ENCODE peak calls at places on chromosomes 7 and 10, in seven cellular contexts. One of them, this sample, is unnamed.

GRCh38 chr10:100303724-100304319 is 17.3 kb upstream of the BLOC1S2 start:
- DNase-seq in H1: no peak
- DNase-seq in neuronal stem cell: no peak
- DNase-seq in mesenchymal stem cell: peak
- DNase-seq in IMR-90: peak
- DNase-seq in trophoblast cell: peak
- DNase-seq in mesendoderm: peak
- DNase-seq in this sample: no peak

GRCh38 chr10:51399840-51400239 is 299.6 kb downstream of the CSTF2T start:
- DNase-seq in H1: no peak
- DNase-seq in IMR-90: no peak
- DNase-seq in neuronal stem cell: no peak
- DNase-seq in trophoblast cell: no peak
- DNase-seq in mesendoderm: no peak
- DNase-seq in mesenchymal stem cell: no peak
- DNase-seq in this sample: no peak

GRCh38 chr7:122203814-122204213 is 59.8 kb upstream of the AASS start:
- DNase-seq in mesendoderm: no peak
- DNase-seq in neuronal stem cell: no peak
- DNase-seq in mesenchymal stem cell: no peak
- DNase-seq in trophoblast cell: no peak
- DNase-seq in IMR-90: no peak
- DNase-seq in H1: no peak
- DNase-seq in this sample: no peak

GRCh38 chr10:4136121-4136520 is 351.1 kb upstream of the KLF6 start:
- DNase-seq in mesenchymal stem cell: no peak
- DNase-seq in H1: no peak
- DNase-seq in neuronal stem cell: no peak
- DNase-seq in trophoblast cell: no peak
- DNase-seq in mesendoderm: no peak
- DNase-seq in IMR-90: no peak
- DNase-seq in this sample: no peak

GRCh38 chr7:74420006-74420405 is 33.7 kb upstream of the GTF2IRD1 start:
- DNase-seq in IMR-90: no peak
- DNase-seq in mesendoderm: no peak
- DNase-seq in trophoblast cell: no peak
- DNase-seq in H1: no peak
- DNase-seq in neuronal stem cell: no peak
- DNase-seq in mesenchymal stem cell: no peak
- DNase-seq in this sample: no peak

GRCh38 chr10:71236822-71237682 is 24.7 kb downstream of the UNC5B start:
- DNase-seq in mesendoderm: no peak
- DNase-seq in mesenchymal stem cell: no peak
- DNase-seq in H1: no peak
- DNase-seq in trophoblast cell: no peak
- DNase-seq in neuronal stem cell: no peak
- DNase-seq in IMR-90: no peak
- DNase-seq in this sample: no peak

GRCh38 chr7:81767883-81768282 is 2.0 kb downstream of the HGF start:
- DNase-seq in neuronal stem cell: no peak
- DNase-seq in trophoblast cell: no peak
- DNase-seq in mesendoderm: no peak
- DNase-seq in mesenchymal stem cell: no peak
- DNase-seq in H1: no peak
- DNase-seq in IMR-90: peak
- DNase-seq in this sample: no peak

GRCh38 chr10:78831001-78831400 is 237.8 kb upstream of the ZMIZ1 start:
- DNase-seq in neuronal stem cell: no peak
- DNase-seq in mesendoderm: no peak
- DNase-seq in IMR-90: no peak
- DNase-seq in H1: no peak
- DNase-seq in trophoblast cell: no peak
- DNase-seq in mesenchymal stem cell: peak
- DNase-seq in this sample: no peak

GRCh38 chr7:55966851-55967250 is 2.5 kb downstream of the NIPSNAP2 start:
- DNase-seq in mesendoderm: peak
- DNase-seq in IMR-90: no peak
- DNase-seq in neuronal stem cell: no peak
- DNase-seq in mesenchymal stem cell: peak
- DNase-seq in trophoblast cell: peak
- DNase-seq in H1: no peak
- DNase-seq in this sample: no peak

GRCh38 chr10:101087376-101087775 is 25.6 kb downstream of the KAZALD1 start:
- DNase-seq in IMR-90: no peak
- DNase-seq in H1: no peak
- DNase-seq in mesenchymal stem cell: no peak
- DNase-seq in trophoblast cell: no peak
- DNase-seq in neuronal stem cell: no peak
- DNase-seq in mesendoderm: no peak
- DNase-seq in this sample: no peak

GRCh38 chr10:8060010-8060703 is 5.7 kb downstream of the GATA3 start:
- DNase-seq in H1: no peak
- DNase-seq in neuronal stem cell: peak
- DNase-seq in mesendoderm: no peak
- DNase-seq in IMR-90: peak
- DNase-seq in trophoblast cell: no peak
- DNase-seq in mesenchymal stem cell: peak
- DNase-seq in this sample: peak

GRCh38 chr10:99660662-99661369 is 1.5 kb downstream of the ENTPD7 start:
- DNase-seq in mesendoderm: peak
- DNase-seq in IMR-90: peak
- DNase-seq in mesenchymal stem cell: peak
- DNase-seq in trophoblast cell: no peak
- DNase-seq in neuronal stem cell: no peak
- DNase-seq in H1: no peak
- DNase-seq in this sample: no peak

GRCh38 chr7:155227004-155227787 is 70.5 kb upstream of the INSIG1 start:
- DNase-seq in mesenchymal stem cell: no peak
- DNase-seq in IMR-90: no peak
- DNase-seq in neuronal stem cell: no peak
- DNase-seq in mesendoderm: no peak
- DNase-seq in trophoblast cell: no peak
- DNase-seq in H1: no peak
- DNase-seq in this sample: no peak

GRCh38 chr7:63096141-63096540 is 902.5 kb upstream of the ZNF722 start:
- DNase-seq in neuronal stem cell: no peak
- DNase-seq in IMR-90: no peak
- DNase-seq in H1: no peak
- DNase-seq in trophoblast cell: no peak
- DNase-seq in mesenchymal stem cell: no peak
- DNase-seq in mesendoderm: no peak
- DNase-seq in this sample: no peak

GRCh38 chr7:81549484-81550016 is 220.3 kb downstream of the HGF start:
- DNase-seq in neuronal stem cell: no peak
- DNase-seq in mesendoderm: no peak
- DNase-seq in mesenchymal stem cell: no peak
- DNase-seq in IMR-90: no peak
- DNase-seq in trophoblast cell: no peak
- DNase-seq in H1: no peak
- DNase-seq in this sample: peak

GRCh38 chr7:98365863-98366561 is 34.9 kb downstream of the BAIAP2L1 start:
- DNase-seq in IMR-90: no peak
- DNase-seq in neuronal stem cell: no peak
- DNase-seq in trophoblast cell: no peak
- DNase-seq in H1: no peak
- DNase-seq in mesenchymal stem cell: no peak
- DNase-seq in mesendoderm: no peak
- DNase-seq in this sample: no peak

GRCh38 chr10:113854757-113855626 is 531 bp downstream of the NHLRC2 start:
- DNase-seq in IMR-90: peak
- DNase-seq in mesenchymal stem cell: peak
- DNase-seq in H1: no peak
- DNase-seq in neuronal stem cell: no peak
- DNase-seq in mesendoderm: peak
- DNase-seq in trophoblast cell: peak
- DNase-seq in this sample: peak

GRCh38 chr10:59225211-59225610 is 48.8 kb downstream of the PHYHIPL start:
- DNase-seq in neuronal stem cell: no peak
- DNase-seq in trophoblast cell: no peak
- DNase-seq in mesenchymal stem cell: no peak
- DNase-seq in IMR-90: no peak
- DNase-seq in mesendoderm: no peak
- DNase-seq in H1: no peak
- DNase-seq in this sample: no peak

GRCh38 chr7:140369294-140369693 is 29.0 kb downstream of the SLC37A3 start:
- DNase-seq in trophoblast cell: no peak
- DNase-seq in mesenchymal stem cell: no peak
- DNase-seq in H1: no peak
- DNase-seq in neuronal stem cell: no peak
- DNase-seq in IMR-90: no peak
- DNase-seq in mesendoderm: no peak
- DNase-seq in this sample: no peak
- H4K8ac ChIP-seq in trophoblast cell: no peak
- H4K8ac ChIP-seq in mesenchymal stem cell: no peak
- H4K8ac ChIP-seq in H1: no peak
- H4K8ac ChIP-seq in neuronal stem cell: no peak
- H4K8ac ChIP-seq in IMR-90: no peak
- H4K8ac ChIP-seq in mesendoderm: no peak
- H4K8ac ChIP-seq in this sample: no peak

GRCh38 chr10:124019886-124020797 is 73.3 kb downstream of the CHST15 start:
- DNase-seq in H1: peak
- DNase-seq in trophoblast cell: no peak
- DNase-seq in neuronal stem cell: no peak
- DNase-seq in mesendoderm: peak
- DNase-seq in mesenchymal stem cell: no peak
- DNase-seq in IMR-90: no peak
- DNase-seq in this sample: peak

GRCh38 chr10:124022066-124022465 is 71.3 kb downstream of the CHST15 start:
- DNase-seq in IMR-90: no peak
- DNase-seq in H1: no peak
- DNase-seq in neuronal stem cell: no peak
- DNase-seq in mesendoderm: no peak
- DNase-seq in mesenchymal stem cell: no peak
- DNase-seq in trophoblast cell: no peak
- DNase-seq in this sample: no peak

GRCh38 chr10:124018886-124019525 is 74.4 kb downstream of the CHST15 start:
- DNase-seq in IMR-90: no peak
- DNase-seq in mesendoderm: no peak
- DNase-seq in neuronal stem cell: no peak
- DNase-seq in trophoblast cell: no peak
- DNase-seq in H1: no peak
- DNase-seq in mesenchymal stem cell: no peak
- DNase-seq in this sample: no peak

GRCh38 chr10:124017729-124018128 is 75.7 kb downstream of the CHST15 start:
- DNase-seq in H1: no peak
- DNase-seq in neuronal stem cell: no peak
- DNase-seq in trophoblast cell: no peak
- DNase-seq in IMR-90: no peak
- DNase-seq in mesendoderm: no peak
- DNase-seq in mesenchymal stem cell: no peak
- DNase-seq in this sample: no peak

GRCh38 chr10:124020871-124021823 is 72.3 kb downstream of the CHST15 start:
- DNase-seq in neuronal stem cell: no peak
- DNase-seq in H1: peak
- DNase-seq in IMR-90: no peak
- DNase-seq in trophoblast cell: no peak
- DNase-seq in mesenchymal stem cell: no peak
- DNase-seq in mesendoderm: no peak
- DNase-seq in this sample: peak
- H3K23ac ChIP-seq in neuronal stem cell: no peak
- H3K23ac ChIP-seq in H1: no peak
- H3K23ac ChIP-seq in IMR-90: no peak
- H3K23ac ChIP-seq in trophoblast cell: no peak
- H3K23ac ChIP-seq in mesenchymal stem cell: no peak
- H3K23ac ChIP-seq in mesendoderm: no peak
- H3K23ac ChIP-seq in this sample: no peak

DNA sequence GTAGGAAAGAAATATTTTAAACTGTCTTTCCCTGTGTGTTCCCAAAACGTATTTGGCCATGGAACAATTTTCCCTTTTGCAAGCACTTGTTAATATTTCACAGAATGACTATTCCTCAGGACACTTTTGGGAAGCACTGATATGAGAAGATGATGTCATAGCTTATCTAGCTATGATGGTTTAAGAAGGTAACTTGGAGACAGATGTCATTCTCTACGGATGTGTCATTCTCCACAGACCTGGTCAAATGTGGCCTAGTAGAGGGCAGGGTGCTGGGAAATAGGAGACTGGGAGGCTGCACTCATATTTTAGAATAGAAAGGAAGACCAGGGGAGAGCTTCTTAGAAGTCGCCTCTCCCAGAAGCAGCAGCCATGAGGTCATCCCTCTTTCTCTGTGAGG is 220.7 kb upstream of the GLI3 start:
- DNase-seq in neuronal stem cell: no peak
- DNase-seq in mesendoderm: no peak
- DNase-seq in H1: no peak
- DNase-seq in mesenchymal stem cell: no peak
- DNase-seq in trophoblast cell: peak
- DNase-seq in IMR-90: no peak
- DNase-seq in this sample: no peak
- H4K8ac ChIP-seq in neuronal stem cell: no peak
- H4K8ac ChIP-seq in mesendoderm: no peak
- H4K8ac ChIP-seq in H1: peak
- H4K8ac ChIP-seq in mesenchymal stem cell: no peak
- H4K8ac ChIP-seq in trophoblast cell: no peak
- H4K8ac ChIP-seq in IMR-90: no peak
- H4K8ac ChIP-seq in this sample: no peak

GRCh38 chr10:124700293-124701037 is 43.7 kb downstream of the FAM53B start:
- DNase-seq in neuronal stem cell: no peak
- DNase-seq in trophoblast cell: no peak
- DNase-seq in H1: no peak
- DNase-seq in mesenchymal stem cell: no peak
- DNase-seq in mesendoderm: no peak
- DNase-seq in IMR-90: no peak
- DNase-seq in this sample: no peak

GRCh38 chr10:124699471-124700292 is 44.5 kb downstream of the FAM53B start:
- DNase-seq in neuronal stem cell: no peak
- DNase-seq in mesendoderm: no peak
- DNase-seq in mesenchymal stem cell: no peak
- DNase-seq in H1: no peak
- DNase-seq in trophoblast cell: no peak
- DNase-seq in IMR-90: no peak
- DNase-seq in this sample: no peak

GRCh38 chr10:124701038-124701365 is 43.2 kb downstream of the FAM53B start:
- DNase-seq in H1: no peak
- DNase-seq in mesenchymal stem cell: no peak
- DNase-seq in IMR-90: no peak
- DNase-seq in neuronal stem cell: no peak
- DNase-seq in trophoblast cell: no peak
- DNase-seq in mesendoderm: no peak
- DNase-seq in this sample: no peak

GRCh38 chr10:124701881-124702656 is 42.1 kb downstream of the FAM53B start:
- DNase-seq in H1: no peak
- DNase-seq in trophoblast cell: peak
- DNase-seq in neuronal stem cell: no peak
- DNase-seq in IMR-90: peak
- DNase-seq in mesenchymal stem cell: peak
- DNase-seq in mesendoderm: no peak
- DNase-seq in this sample: no peak

GRCh38 chr10:124701435-124701834 is 42.7 kb downstream of the FAM53B start:
- DNase-seq in trophoblast cell: no peak
- DNase-seq in H1: no peak
- DNase-seq in mesenchymal stem cell: peak
- DNase-seq in neuronal stem cell: no peak
- DNase-seq in IMR-90: peak
- DNase-seq in mesendoderm: no peak
- DNase-seq in this sample: no peak
- H3K23ac ChIP-seq in trophoblast cell: no peak
- H3K23ac ChIP-seq in H1: no peak
- H3K23ac ChIP-seq in mesenchymal stem cell: no peak
- H3K23ac ChIP-seq in neuronal stem cell: no peak
- H3K23ac ChIP-seq in IMR-90: no peak
- H3K23ac ChIP-seq in mesendoderm: no peak
- H3K23ac ChIP-seq in this sample: no peak

GRCh38 chr10:44394696-44395383 is 9.9 kb upstream of the CXCL12 start:
- DNase-seq in H1: no peak
- DNase-seq in trophoblast cell: no peak
- DNase-seq in mesendoderm: no peak
- DNase-seq in mesenchymal stem cell: no peak
- DNase-seq in IMR-90: no peak
- DNase-seq in neuronal stem cell: no peak
- DNase-seq in this sample: no peak
- H4K8ac ChIP-seq in H1: no peak
- H4K8ac ChIP-seq in trophoblast cell: no peak
- H4K8ac ChIP-seq in mesendoderm: no peak
- H4K8ac ChIP-seq in mesenchymal stem cell: no peak
- H4K8ac ChIP-seq in IMR-90: no peak
- H4K8ac ChIP-seq in neuronal stem cell: no peak
- H4K8ac ChIP-seq in this sample: no peak

This sample was measured in H9.